ENCODE peak calls at places on chromosomes 7 and 10, in five cellular contexts. P is glutamatergic neuron, E is lung, L is IMR-90, C is heart right ventricle. X is an unnamed sample.

GRCh38 chr7:92709912-92710311 is 119.7 kb upstream of the FAM133B start:
- DNase-seq in P (no peak), E (no peak), L (no peak), C (no peak), X (no peak)

GRCh38 chr7:30148426-30148825 is 13.6 kb downstream of the MTURN start:
- DNase-seq in P (no peak), E (no peak), L (no peak), C (no peak), X (no peak)

GRCh38 chr10:13001887-13002212 is 337 bp upstream of the CCDC3 start:
- DNase-seq in P (no peak), E (no peak), L (no peak), C (no peak), X (no peak)

GRCh38 chr7:44681645-44682044 is 67.0 kb upstream of the ZMIZ2 start:
- DNase-seq in P (no peak), E (no peak), L (no peak), C (no peak), X (no peak)

GRCh38 chr7:51316262-51316665 is 345 bp downstream of the COBL start:
- DNase-seq in P (peak; percentile 45), E (peak; percentile 54), L (no peak), C (peak; percentile 30), X (no peak)

GRCh38 chr7:112144284-112145059 is 61.7 kb downstream of the DOCK4 start:
- DNase-seq in P (no peak), E (no peak), L (peak; percentile 17), C (no peak), X (no peak)

GRCh38 chr10:115566867-115567266 is 473.7 kb downstream of the ATRNL1 start:
- DNase-seq in P (no peak), E (no peak), L (no peak), C (no peak), X (no peak)

GRCh38 chr10:115830260-115830970 is 442.6 kb downstream of the GFRA1 start:
- DNase-seq in P (no peak), E (no peak), L (peak; percentile 88), C (no peak), X (no peak)

GRCh38 chr7:101243786-101244384 is 996 bp downstream of the FIS1 start:
- DNase-seq in P (no peak), E (no peak), L (no peak), C (peak; percentile 82), X (no peak)

GRCh38 chr7:121082400-121083101 is 94.0 kb downstream of the CPED1 start:
- DNase-seq in P (no peak), E (no peak), L (no peak), C (no peak), X (no peak)

GRCh38 chr7:21393937-21394336 is 33.9 kb upstream of the SP4 start:
- DNase-seq in P (no peak), E (no peak), L (no peak), C (no peak), X (no peak)

GRCh38 chr10:81081887-81082620 is 544.4 kb downstream of the SH2D4B start:
- DNase-seq in P (no peak), E (no peak), L (peak; percentile 12), C (no peak), X (no peak)

GRCh38 chr10:129863231-129863663 is 100.8 kb downstream of the EBF3 start:
- DNase-seq in P (peak; percentile 80), E (no peak), L (no peak), C (no peak), X (no peak)

GRCh38 chr7:22943997-22944396 is 69.9 kb downstream of the HYCC1 start:
- DNase-seq in P (no peak), E (no peak), L (peak; percentile 95), C (no peak), X (no peak)

GRCh38 chr7:30285531-30286284 is 1.3 kb downstream of the ZNRF2 start:
- DNase-seq in P (peak; percentile 36), E (peak; percentile 44), L (peak; percentile 46), C (peak; percentile 33), X (no peak)

GRCh38 chr7:98287486-98287959 is 6.0 kb downstream of the BRI3 start:
- DNase-seq in P (no peak), E (peak; percentile 68), L (no peak), C (no peak), X (no peak)

GRCh38 chr7:102065226-102065625 is 221.4 kb upstream of the SH2B2 start:
- DNase-seq in P (no peak), E (no peak), L (no peak), C (no peak), X (no peak)

GRCh38 chr7:7639847-7640220 is 718 bp upstream of the UMAD1 start:
- DNase-seq in P (no peak), E (no peak), L (peak; percentile 2), C (no peak), X (no peak)

GRCh38 chr10:81866753-81867152 is 8.2 kb upstream of the NRG3 start:
- DNase-seq in P (no peak), E (no peak), L (no peak), C (no peak), X (no peak)

GRCh38 chr7:50307368-50308012 is 3.0 kb downstream of the IKZF1 start:
- DNase-seq in P (no peak), E (no peak), L (no peak), C (no peak), X (no peak)

GRCh38 chr7:107355616-107356015 is 114.2 kb upstream of the GPR22 start:
- DNase-seq in P (no peak), E (no peak), L (peak; percentile 62), C (no peak), X (no peak)

GRCh38 chr7:69746383-69746782 is 148.1 kb downstream of the AUTS2 start:
- DNase-seq in P (no peak), E (no peak), L (no peak), C (no peak), X (no peak)

GRCh38 chr10:52121688-52122087 is 192.4 kb upstream of the DKK1 start:
- DNase-seq in P (no peak), E (no peak), L (peak; percentile 33), C (no peak), X (no peak)

GRCh38 chr10:3625959-3626751 is 158.9 kb downstream of the KLF6 start:
- DNase-seq in P (no peak), E (no peak), L (peak; percentile 95), C (no peak), X (no peak)

GRCh38 chr7:143038635-143039034 is 11.7 kb upstream of the OR9A2 start:
- DNase-seq in P (no peak), E (no peak), L (no peak), C (no peak), X (no peak)

GRCh38 chr7:50446542-50446960 is 3.6 kb downstream of the FIGNL1 start:
- DNase-seq in P (no peak), E (peak; percentile 47), L (peak; percentile 76), C (no peak), X (no peak)

GRCh38 chr7:43593010-43593409 is 10.1 kb downstream of the STK17A start:
- DNase-seq in P (no peak), E (no peak), L (no peak), C (no peak), X (no peak)

GRCh38 chr7:916291-916941 is 38.1 kb downstream of the ADAP1 start:
- DNase-seq in P (peak; percentile 24), E (no peak), L (no peak), C (peak; percentile 28), X (no peak)

GRCh38 chr7:151982806-151983205 is 26.6 kb downstream of the GALNTL5 start:
- DNase-seq in P (no peak), E (no peak), L (no peak), C (no peak), X (no peak)

GRCh38 chr7:45885264-45885882 is 2.9 kb upstream of the IGFBP1 start:
- DNase-seq in P (no peak), E (no peak), L (no peak), C (no peak), X (no peak)

GRCh38 chr7:85001493-85002345 is 185.1 kb downstream of the SEMA3D start:
- DNase-seq in P (no peak), E (no peak), L (no peak), C (no peak), X (no peak)

GRCh38 chr7:85000973-85001372 is 185.9 kb downstream of the SEMA3D start:
- DNase-seq in P (no peak), E (no peak), L (no peak), C (no peak), X (peak; percentile 75)

GRCh38 chr7:84999450-84999849 is 187.4 kb downstream of the SEMA3D start:
- DNase-seq in P (no peak), E (no peak), L (no peak), C (no peak), X (no peak)

GRCh38 chr7:84997626-84998025 is 189.2 kb downstream of the SEMA3D start:
- DNase-seq in P (no peak), E (no peak), L (no peak), C (no peak), X (no peak)

GRCh38 chr7:84998665-84999064 is 188.2 kb downstream of the SEMA3D start:
- DNase-seq in P (no peak), E (no peak), L (no peak), C (no peak), X (no peak)
- TF ChIP-seq CTCF in P (peak; percentile 57), E (no peak), L (no peak), C (no peak), X (no peak)

GRCh38 chr10:92834331-92834730 is 14.0 kb upstream of the EXOC6 start:
- DNase-seq in P (no peak), E (no peak), L (peak; percentile 41), C (no peak), X (no peak)

GRCh38 chr10:92844746-92845145 is 3.6 kb upstream of the EXOC6 start:
- DNase-seq in P (no peak), E (no peak), L (peak; percentile 25), C (no peak), X (no peak)

GRCh38 chr10:92837462-92837861 is 10.9 kb upstream of the EXOC6 start:
- DNase-seq in P (no peak), E (no peak), L (no peak), C (no peak), X (no peak)

GRCh38 chr10:92834981-92835380 is 13.3 kb upstream of the EXOC6 start:
- DNase-seq in P (no peak), E (no peak), L (peak; percentile 73), C (no peak), X (no peak)

GRCh38 chr10:92839191-92840085 is 8.9 kb upstream of the EXOC6 start:
- DNase-seq in P (peak; percentile 80), E (peak; percentile 65), L (peak; percentile 91), C (peak; percentile 71), X (no peak)
- TF ChIP-seq CTCF in P (peak; percentile 66), E (no peak), L (peak; percentile 20), C (peak; percentile 33), X (peak; percentile 43)

GRCh38 chr10:27446091-27446918 is 57.8 kb upstream of the RAB18 start:
- DNase-seq in P (no peak), E (no peak), L (peak; percentile 47), C (no peak), X (no peak)
- TF ChIP-seq CTCF in P (peak; percentile 54), E (peak; percentile 14), L (peak; percentile 56), C (peak; percentile 55), X (peak; percentile 59)

DNA sequence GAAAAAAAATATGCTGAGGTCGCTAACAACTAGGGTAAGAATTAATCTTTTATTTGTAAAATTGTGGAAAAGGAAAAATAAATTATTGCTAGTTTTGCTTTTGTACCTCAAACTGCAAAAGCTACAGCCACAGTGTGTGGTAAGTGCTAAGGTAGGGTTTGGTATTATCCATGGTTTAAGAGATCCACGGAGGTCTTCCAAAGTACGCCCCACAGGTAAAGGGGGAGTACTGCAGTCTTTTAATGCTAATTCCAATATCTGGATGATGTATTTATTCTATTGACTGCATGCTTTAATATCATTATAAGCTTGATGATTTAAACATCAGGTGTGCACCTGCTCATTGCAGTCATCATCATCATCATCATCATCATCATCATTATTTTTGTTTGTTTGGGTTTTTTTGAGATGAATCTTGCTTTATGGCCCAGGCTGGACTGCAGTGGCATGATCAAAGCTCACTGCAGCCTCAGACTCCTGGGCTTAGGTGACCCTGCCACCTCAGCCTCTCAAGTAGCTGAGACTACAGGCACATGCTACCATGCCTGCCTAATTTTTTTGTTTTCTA is 38.4 kb upstream of the BMS1 start:
- DNase-seq in P (no peak), E (no peak), L (no peak), C (no peak), X (no peak)
- TF ChIP-seq CTCF in P (peak; percentile 18), E (no peak), L (no peak), C (no peak), X (no peak)